ENCODE peak calls at places on chromosomes 5 and 9, in five cellular contexts. E is cardiac muscle cell, U is AG10803, W is Peyer's patch, P is astrocyte of the cerebellum. Z is an unnamed sample.

GRCh38 chr5:66324357-66324756 is 180.3 kb downstream of the SREK1 start:
- DNase-seq in E (no peak), U (no peak), W (no peak), P (no peak), Z (no peak)

GRCh38 chr5:15515229-15515628 is 15.2 kb downstream of the FBXL7 start:
- DNase-seq in E (no peak), U (no peak), W (no peak), P (no peak), Z (no peak)

GRCh38 chr9:82147798-82148440 is 159.3 kb downstream of the SPATA31D1 start:
- DNase-seq in E (no peak), U (peak), W (no peak), P (no peak), Z (no peak)

GRCh38 chr9:33103381-33104110 is 27.1 kb upstream of the SMU1 start:
- DNase-seq in E (no peak), U (no peak), W (no peak), P (no peak), Z (no peak)

GRCh38 chr9:105858284-105858683 is 163.9 kb downstream of the TMEM38B start:
- DNase-seq in E (no peak), U (no peak), W (no peak), P (no peak), Z (no peak)

GRCh38 chr5:78809444-78809843 is 160.9 kb upstream of the LHFPL2 start:
- DNase-seq in E (peak), U (no peak), W (no peak), P (no peak), Z (no peak)

GRCh38 chr9:33092634-33093033 is 16.2 kb upstream of the SMU1 start:
- DNase-seq in E (no peak), U (no peak), W (no peak), P (no peak), Z (no peak)

GRCh38 chr5:34628373-34628772 is 27.8 kb upstream of the RAI14 start:
- DNase-seq in E (no peak), U (no peak), W (no peak), P (no peak), Z (no peak)

GRCh38 chr5:104375345-104375744 is 812.8 kb upstream of the NUDT12 start:
- DNase-seq in E (no peak), U (no peak), W (no peak), P (no peak), Z (no peak)

GRCh38 chr9:33179298-33179697 is 12.2 kb upstream of the B4GALT1 start:
- DNase-seq in E (no peak), U (no peak), W (no peak), P (no peak), Z (no peak)

GRCh38 chr9:35912791-35913400 is 3.6 kb downstream of the SPAAR start:
- DNase-seq in E (no peak), U (no peak), W (no peak), P (no peak), Z (no peak)

GRCh38 chr9:109166771-109167601 is at the start of gene FRRS1L:
- DNase-seq in E (peak), U (no peak), W (no peak), P (no peak), Z (no peak)

GRCh38 chr5:116032094-116032517 is at the start of gene ARL14EPL:
- DNase-seq in E (peak), U (peak), W (no peak), P (peak), Z (peak)

GRCh38 chr9:114909657-114910056 is 20.7 kb downstream of the TNFSF8 start:
- DNase-seq in E (no peak), U (no peak), W (no peak), P (no peak), Z (no peak)

GRCh38 chr9:114910541-114910940 is 19.9 kb downstream of the TNFSF8 start:
- DNase-seq in E (no peak), U (peak), W (no peak), P (no peak), Z (no peak)

GRCh38 chr9:114908796-114909448 is 21.5 kb downstream of the TNFSF8 start:
- DNase-seq in E (no peak), U (no peak), W (no peak), P (no peak), Z (no peak)

GRCh38 chr9:114913217-114913616 is 17.2 kb downstream of the TNFSF8 start:
- DNase-seq in E (no peak), U (no peak), W (no peak), P (no peak), Z (no peak)

GRCh38 chr9:114911167-114911821 is 19.1 kb downstream of the TNFSF8 start:
- DNase-seq in E (peak), U (peak), W (no peak), P (no peak), Z (no peak)
- TF ChIP-seq CTCF in E (peak), U (peak), W (peak), P (peak), Z (peak)

DNA sequence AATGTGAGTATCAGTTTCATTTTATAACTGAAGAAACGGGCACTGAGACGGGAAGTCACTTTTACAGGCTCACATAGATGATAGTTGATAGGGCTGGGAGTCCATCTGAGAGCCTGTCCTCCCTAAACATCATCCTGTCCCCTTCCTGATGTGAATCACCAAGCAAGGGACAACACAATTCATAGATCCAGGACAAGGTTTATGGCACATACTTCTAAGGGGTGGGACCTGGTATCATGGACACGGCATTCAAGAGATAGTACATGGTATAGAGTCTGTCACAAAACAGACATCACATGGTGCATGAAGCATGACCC is 20.6 kb downstream of the GSN start:
- DNase-seq in E (no peak), U (no peak), W (no peak), P (no peak), Z (no peak)
- H3K4me3 ChIP-seq in E (no peak), U (no peak), W (peak), P (no peak), Z (no peak)

GRCh38 chr5:163005949-163006348 is 431.4 kb upstream of the CCNG1 start:
- DNase-seq in E (no peak), U (no peak), W (no peak), P (no peak), Z (no peak)
- TF ChIP-seq CTCF in E (no peak), U (no peak), W (no peak), P (no peak), Z (peak)

DNA sequence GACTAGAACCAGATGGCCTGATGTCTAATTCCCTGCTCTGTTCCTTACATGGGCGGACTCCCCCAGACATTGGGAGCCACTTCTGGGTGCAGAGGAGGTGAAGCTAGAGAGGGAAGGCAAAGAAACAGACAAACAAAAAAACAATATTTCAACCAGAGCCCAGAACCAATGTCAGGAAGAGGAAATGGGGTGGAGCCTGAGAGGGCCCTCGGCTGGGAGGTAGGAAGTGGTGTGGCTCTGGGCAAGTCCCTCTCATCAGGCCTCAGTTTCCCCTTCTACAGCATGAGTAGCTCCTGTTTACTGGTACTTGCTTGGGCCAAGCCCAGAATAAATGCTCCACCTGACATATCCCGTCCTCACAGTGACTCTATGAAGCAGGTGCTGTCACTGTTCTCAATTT is 11.1 kb downstream of the SH2D3C start:
- DNase-seq in E (no peak), U (no peak), W (no peak), P (no peak), Z (no peak)
- H3K4me3 ChIP-seq in E (no peak), U (no peak), W (no peak), P (no peak), Z (no peak)

GRCh38 chr5:137501846-137502406 is 2.8 kb upstream of the SPOCK1 start:
- DNase-seq in E (no peak), U (no peak), W (no peak), P (no peak), Z (no peak)
- TF ChIP-seq CTCF in E (no peak), U (no peak), W (no peak), P (no peak), Z (no peak)

DNA sequence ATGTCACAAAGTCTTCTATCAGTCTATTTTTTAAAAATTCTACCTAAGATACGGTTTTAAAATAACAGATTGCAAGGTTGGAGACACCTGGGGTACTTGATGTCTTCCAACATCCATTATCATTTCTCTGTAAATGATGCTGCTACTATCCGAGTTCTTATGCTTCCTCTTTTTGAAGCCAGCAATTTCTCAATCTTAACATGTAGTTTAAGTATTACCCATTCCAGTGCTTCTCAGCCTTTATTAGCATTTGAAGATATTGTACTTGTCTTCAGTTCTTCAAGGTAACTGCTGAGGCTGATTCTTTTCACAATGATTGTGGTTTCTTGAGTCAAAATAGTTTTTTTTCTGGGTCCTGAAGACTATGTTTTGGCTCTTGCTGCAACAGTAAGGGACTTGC is 96.4 kb upstream of the SELENOP start:
- DNase-seq in E (no peak), U (no peak), W (no peak), P (no peak), Z (no peak)
- H3K4me3 ChIP-seq in E (no peak), U (no peak), W (no peak), P (no peak), Z (no peak)

GRCh38 chr5:141994737-141995136 is 18.1 kb downstream of the GNPDA1 start:
- DNase-seq in E (no peak), U (no peak), W (no peak), P (no peak), Z (no peak)
- TF ChIP-seq CTCF in E (no peak), U (no peak), W (no peak), P (no peak), Z (no peak)

DNA sequence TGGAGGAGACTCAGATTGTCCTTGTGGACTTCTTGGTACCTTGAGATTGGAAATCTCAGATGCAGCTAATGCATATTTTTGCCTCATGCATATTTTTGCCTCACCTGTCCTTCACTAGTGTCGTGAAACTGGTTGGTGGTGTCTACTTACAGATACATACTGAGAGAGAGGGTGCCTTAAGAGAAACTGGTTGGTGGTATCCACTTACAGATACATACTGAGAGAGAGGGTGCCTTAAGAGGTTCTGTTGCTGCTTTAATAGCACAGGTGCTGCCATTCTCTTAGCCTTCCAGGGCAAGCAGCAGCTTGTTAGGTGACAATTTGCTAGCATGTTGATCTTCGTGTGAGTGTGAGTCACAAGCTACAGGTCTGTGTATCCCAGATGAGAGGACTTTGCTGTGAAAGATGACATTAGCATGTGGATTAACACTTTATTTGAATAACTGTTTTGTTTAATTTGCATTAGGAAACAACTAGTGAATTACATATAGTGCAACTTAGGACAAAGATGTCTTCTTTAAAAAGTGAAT is 1.4 kb downstream of the PTTG1 start:
- DNase-seq in E (no peak), U (no peak), W (no peak), P (no peak), Z (no peak)
- H3K4me3 ChIP-seq in E (peak), U (peak), W (no peak), P (peak), Z (peak)

Z was measured in retinal pigment epithelial cell.